ENCODE peak calls at places on chromosome 17, in eight cellular contexts. E is effector CD4-positive, alpha-beta T cell; I is EL; H is mucosa of gallbladder; W is stimulated activated CD4-positive, alpha-beta T cell treated with anti-CD3 and anti-CD28 coated beads, TNF-alpha, amount 100 ng/mL, for 24 hours; L is sciatic nerve; N is activated CD4-positive, alpha-beta T cell treated with anti-CD3 and anti-CD28 coated beads, Interleukin-2, amount 50 U/mL, for 1 hour; X is AG08395. T is an unnamed sample.

GRCh38 chr17:9509236-9509813 is 66.3 kb downstream of the STX8 start:
- DNase-seq in L (no peak), E (no peak), N (no peak), I (no peak), H (no peak), W (no peak), X (no peak), T (no peak)

GRCh38 chr17:27978689-27979175 is 63.7 kb upstream of the NLK start:
- DNase-seq in I (no peak), H (no peak), W (no peak), N (no peak), E (no peak), L (no peak), X (no peak), T (no peak)

GRCh38 chr17:48391460-48391859 is 38.6 kb downstream of the SKAP1 start:
- DNase-seq in E (no peak), I (no peak), L (no peak), W (no peak), X (no peak), H (no peak), N (no peak), T (no peak)

GRCh38 chr17:82441686-82442487 is 8.7 kb downstream of the CYBC1 start:
- DNase-seq in N (no peak), I (no peak), W (no peak), H (no peak), X (no peak), L (no peak), E (no peak), T (no peak)

GRCh38 chr17:64008830-64009229 is 10.7 kb downstream of the PRR29 start:
- DNase-seq in L (no peak), W (no peak), E (no peak), H (no peak), X (no peak), N (no peak), I (no peak), T (no peak)

GRCh38 chr17:77206125-77206523 is 65.4 kb downstream of the SEC14L1 start:
- DNase-seq in W (no peak), N (no peak), E (no peak), I (no peak), X (no peak), H (no peak), L (peak; percentile 42), T (no peak)

GRCh38 chr17:60832206-60832605 is 154.6 kb downstream of the BCAS3 start:
- DNase-seq in I (no peak), E (no peak), X (peak; percentile 2), H (no peak), W (no peak), L (no peak), N (no peak), T (peak; percentile 88)

GRCh38 chr17:46772879-46773620 is 45.4 kb downstream of the WNT3 start:
- DNase-seq in L (peak; percentile 48), I (no peak), W (no peak), E (no peak), H (no peak), N (no peak), X (no peak), T (peak; percentile 14)

GRCh38 chr17:73526851-73527250 is 117.4 kb downstream of the SDK2 start:
- DNase-seq in E (no peak), X (no peak), I (no peak), L (no peak), H (no peak), W (no peak), N (no peak), T (no peak)

GRCh38 chr17:45277992-45278391 is 16.1 kb upstream of the SPATA32 start:
- DNase-seq in I (no peak), N (no peak), E (no peak), H (no peak), L (no peak), X (no peak), W (no peak), T (peak; percentile 81)

GRCh38 chr17:30113213-30113612 is 3.4 kb upstream of the NSRP1 start:
- DNase-seq in W (no peak), H (no peak), N (no peak), X (no peak), L (no peak), E (no peak), I (peak; percentile 44), T (peak; percentile 87)

GRCh38 chr17:35537569-35538209 is at the start of gene SLFN12L:
- DNase-seq in X (no peak), H (no peak), E (no peak), N (no peak), W (no peak), L (no peak), I (no peak), T (no peak)

T was measured in astrocyte of the hippocampus.